ENCODE peak calls at places on chromosomes 1 and 21, in five cellular contexts. V, D, N, F and R are unnamed samples.

GRCh38 chr1:2351723-2352122 is 39.6 kb downstream of the MORN1 start:
- DNase-seq in V (no peak), D (no peak), N (no peak), F (no peak), R (no peak)

GRCh38 chr1:184296466-184297243 is 90.2 kb upstream of the C1orf21 start:
- DNase-seq in V (no peak), D (no peak), N (peak; percentile 79), F (no peak), R (no peak)

GRCh38 chr1:12386130-12386529 is 156.3 kb downstream of the VPS13D start:
- DNase-seq in V (peak; percentile 90), D (no peak), N (no peak), F (peak; percentile 47), R (no peak)

GRCh38 chr1:59432531-59433439 is 135.9 kb downstream of the FGGY start:
- DNase-seq in V (no peak), D (no peak), N (no peak), F (peak; percentile 75), R (no peak)

GRCh38 chr1:224684920-224685547 is 68.9 kb downstream of the CNIH3 start:
- DNase-seq in V (no peak), D (no peak), N (no peak), F (no peak), R (no peak)

GRCh38 chr1:163398980-163399379 is 77.2 kb downstream of the NUF2 start:
- DNase-seq in V (no peak), D (no peak), N (no peak), F (no peak), R (no peak)

GRCh38 chr1:97814121-97814520 is 106.7 kb downstream of the DPYD start:
- DNase-seq in V (peak; percentile 59), D (no peak), N (peak; percentile 76), F (no peak), R (no peak)

GRCh38 chr1:78038491-78038939 is 7.3 kb upstream of the GIPC2 start:
- DNase-seq in V (peak; percentile 79), D (no peak), N (peak; percentile 34), F (no peak), R (no peak)

GRCh38 chr1:35622510-35623171 is 18.7 kb downstream of the PSMB2 start:
- DNase-seq in V (no peak), D (no peak), N (no peak), F (no peak), R (no peak)

GRCh38 chr1:203374023-203374422 is 23.1 kb upstream of the FMOD start:
- DNase-seq in V (no peak), D (no peak), N (no peak), F (no peak), R (no peak)

GRCh38 chr1:85371021-85371420 is 93.9 kb downstream of the DDAH1 start:
- DNase-seq in V (peak; percentile 33), D (no peak), N (no peak), F (no peak), R (no peak)

GRCh38 chr1:55280731-55281130 is 65.6 kb upstream of the USP24 start:
- DNase-seq in V (no peak), D (no peak), N (no peak), F (no peak), R (no peak)

GRCh38 chr1:226364129-226364899 is 43.6 kb downstream of the PARP1 start:
- DNase-seq in V (no peak), D (no peak), N (no peak), F (no peak), R (no peak)

GRCh38 chr21:16310191-16310590 is 580.4 kb downstream of the USP25 start:
- DNase-seq in V (no peak), D (no peak), N (no peak), F (no peak), R (no peak)

GRCh38 chr1:39269791-39270342 is 65.4 kb downstream of the MACF1 start:
- DNase-seq in V (no peak), D (peak; percentile 56), N (peak; percentile 57), F (peak; percentile 36), R (peak; percentile 87)

GRCh38 chr1:151635479-151636072 is 23.7 kb downstream of the SNX27 start:
- DNase-seq in V (no peak), D (no peak), N (no peak), F (no peak), R (peak; percentile 50)

GRCh38 chr1:27233677-27234053 is 767 bp upstream of the WDTC1 start:
- DNase-seq in V (no peak), D (no peak), N (no peak), F (no peak), R (no peak)

GRCh38 chr1:6922096-6922931 is 137.1 kb downstream of the CAMTA1 start:
- DNase-seq in V (no peak), D (peak; percentile 29), N (peak; percentile 76), F (no peak), R (peak; percentile 79)

GRCh38 chr1:54888080-54888733 is 1.2 kb upstream of the DHCR24 start:
- DNase-seq in V (no peak), D (peak; percentile 41), N (no peak), F (peak; percentile 99), R (no peak)

GRCh38 chr1:99217599-99217998 is 46.7 kb upstream of the PLPPR4 start:
- DNase-seq in V (no peak), D (no peak), N (no peak), F (no peak), R (no peak)

GRCh38 chr1:101098907-101099306 is 73.3 kb upstream of the DPH5 start:
- DNase-seq in V (no peak), D (no peak), N (no peak), F (no peak), R (no peak)

GRCh38 chr1:203428981-203429599 is 46.5 kb upstream of the PRELP start:
- DNase-seq in V (no peak), D (no peak), N (no peak), F (no peak), R (peak; percentile 23)

GRCh38 chr1:167599839-167600581 is 30.0 kb upstream of the RCSD1 start:
- DNase-seq in V (peak; percentile 58), D (no peak), N (peak; percentile 71), F (peak; percentile 18), R (peak; percentile 93)

GRCh38 chr1:43239484-43239883 is 30.3 kb upstream of the TMEM125 start:
- DNase-seq in V (no peak), D (no peak), N (no peak), F (no peak), R (peak; percentile 63)

GRCh38 chr1:9628541-9629444 is 22.7 kb upstream of the PIK3CD start:
- DNase-seq in V (no peak), D (no peak), N (no peak), F (no peak), R (no peak)

GRCh38 chr1:247336390-247336789 is 4.7 kb upstream of the ZNF496 start:
- DNase-seq in V (no peak), D (no peak), N (no peak), F (no peak), R (no peak)

GRCh38 chr1:14413809-14414208 is 184.7 kb upstream of the KAZN start:
- DNase-seq in V (peak; percentile 68), D (no peak), N (peak; percentile 46), F (no peak), R (no peak)

GRCh38 chr1:222919478-222919865 is 104.6 kb downstream of the DISP1 start:
- DNase-seq in V (no peak), D (no peak), N (peak; percentile 44), F (no peak), R (no peak)
- TF ChIP-seq EZH2 in V (no peak), D (no peak), N (no peak), F (no peak), R (no peak)

DNA sequence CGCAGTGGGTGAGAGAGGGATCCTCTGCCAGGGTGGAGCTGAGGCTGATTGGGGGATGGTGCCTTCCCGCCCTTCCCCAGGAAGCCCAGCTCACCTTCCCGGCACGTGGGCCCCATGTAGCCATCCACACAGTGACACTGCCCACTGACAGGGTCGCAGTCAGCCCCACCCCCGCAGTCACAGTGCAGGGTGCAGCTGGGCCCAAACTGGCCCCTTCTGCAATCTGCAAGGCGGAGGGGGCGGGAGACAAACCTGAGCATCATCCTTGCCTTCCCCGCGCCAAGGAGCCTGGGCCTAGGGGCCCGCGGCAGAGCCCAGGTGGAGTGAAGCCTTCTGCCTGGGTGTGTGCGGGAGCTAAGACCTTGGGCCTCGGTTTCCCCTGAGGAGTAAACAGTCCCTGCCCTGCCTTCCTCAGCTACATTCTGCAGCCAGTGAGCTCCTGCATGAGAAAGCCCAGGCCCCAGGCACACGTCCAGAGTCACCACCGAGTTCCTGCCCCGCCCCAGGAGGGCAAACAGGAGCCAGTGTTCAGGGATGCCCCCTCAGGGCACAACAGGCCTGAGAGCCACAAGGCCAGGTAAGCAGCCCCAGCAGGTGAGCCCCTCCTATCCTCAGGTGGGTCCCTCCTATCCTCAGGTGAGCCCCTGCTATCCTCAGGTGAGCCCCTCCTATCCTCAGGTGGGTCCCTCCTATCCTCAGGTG is 38.2 kb downstream of the ARHGEF16 start:
- DNase-seq in V (peak; percentile 87), D (no peak), N (no peak), F (no peak), R (no peak)
- TF ChIP-seq EZH2 in V (no peak), D (no peak), N (no peak), F (no peak), R (no peak)

GRCh38 chr1:197914510-197914909 is 2.7 kb upstream of the LHX9 start:
- DNase-seq in V (no peak), D (no peak), N (no peak), F (no peak), R (no peak)
- TF ChIP-seq EZH2 in V (no peak), D (no peak), N (no peak), F (no peak), R (no peak)

GRCh38 chr1:93631626-93632365 is 49.8 kb downstream of the BCAR3 start:
- DNase-seq in V (no peak), D (no peak), N (no peak), F (peak; percentile 52), R (no peak)
- TF ChIP-seq EZH2 in V (no peak), D (no peak), N (no peak), F (no peak), R (no peak)